ENCODE peak calls at places on chromosomes 13 and 19, in eight cellular contexts. L is heart left ventricle, K is uterus, M is adrenal gland, D is mucosa of descending colon, C is endothelial cell of umbilical vein, G is stomach, B is heart right ventricle. R is an unnamed sample. For H3K4me1, the result is how much of the 10 kb centered on the place peaks cover.

GRCh38 chr19:51246153-51246552 is 4.7 kb upstream of the SIGLECL1 start:
- DNase-seq in K (no peak), M (peak), C (no peak), D (no peak), G (no peak), L (no peak), B (no peak), R (peak)

GRCh38 chr19:48548253-48548911 is 3.6 kb upstream of the SULT2B1 start:
- DNase-seq in M (no peak), G (no peak), B (no peak), K (no peak), D (no peak), L (no peak), C (no peak), R (no peak)

GRCh38 chr19:48341006-48341405 is 15.7 kb downstream of the EMP3 start:
- DNase-seq in L (no peak), K (no peak), B (no peak), C (no peak), D (no peak), G (no peak), M (peak), R (no peak)

GRCh38 chr13:20221772-20222171 is 10.3 kb downstream of the GJB6 start:
- DNase-seq in K (no peak), M (no peak), L (no peak), D (no peak), G (no peak), B (no peak), C (no peak), R (peak)

GRCh38 chr19:13024958-13025653 is 29.8 kb downstream of the NFIX start:
- DNase-seq in C (peak), B (no peak), M (peak), K (no peak), D (peak), L (no peak), G (no peak), R (no peak)

GRCh38 chr13:37014609-37015008 is 14.0 kb downstream of the EXOSC8 start:
- DNase-seq in B (no peak), D (no peak), G (no peak), M (no peak), C (no peak), K (no peak), L (no peak), R (no peak)

GRCh38 chr13:62320731-62321130 is 905.1 kb upstream of the PCDH20 start:
- DNase-seq in M (no peak), K (no peak), D (no peak), C (no peak), B (no peak), G (no peak), L (no peak), R (no peak)

GRCh38 chr19:3586124-3586626 is 897 bp downstream of the GIPC3 start:
- DNase-seq in D (no peak), K (no peak), M (no peak), G (no peak), B (no peak), L (no peak), C (no peak), R (peak)

GRCh38 chr13:41955605-41956004 is 5.3 kb downstream of the VWA8 start:
- DNase-seq in D (no peak), L (no peak), B (no peak), G (no peak), M (no peak), K (no peak), C (no peak), R (no peak)

GRCh38 chr13:37179646-37180045 is 74.2 kb upstream of the CSNK1A1L start:
- DNase-seq in D (no peak), G (no peak), B (no peak), K (no peak), C (peak), L (no peak), M (no peak), R (no peak)

GRCh38 chr19:5955638-5955935 is 22.4 kb downstream of the RANBP3 start:
- DNase-seq in D (no peak), B (no peak), K (no peak), L (peak), C (no peak), M (no peak), G (no peak), R (peak)

GRCh38 chr13:28792992-28793391 is 27.1 kb upstream of the MTUS2 start:
- DNase-seq in B (no peak), K (no peak), D (no peak), L (no peak), M (no peak), G (no peak), C (no peak), R (peak)

GRCh38 chr19:3693030-3693925 is 7.0 kb downstream of the PIP5K1C start:
- DNase-seq in D (no peak), L (no peak), K (no peak), M (no peak), G (no peak), C (no peak), B (no peak), R (no peak)

GRCh38 chr13:80314711-80315505 is 26.0 kb downstream of the SPRY2 start:
- DNase-seq in L (no peak), G (no peak), K (no peak), D (no peak), C (no peak), B (no peak), M (no peak), R (no peak)

GRCh38 chr13:32426191-32426980 is 1.5 kb downstream of the N4BP2L1 start:
- DNase-seq in K (no peak), C (no peak), G (no peak), M (peak), D (no peak), L (no peak), B (no peak), R (no peak)

GRCh38 chr13:75145926-75146325 is 336.0 kb downstream of the TBC1D4 start:
- DNase-seq in G (no peak), D (no peak), M (no peak), B (no peak), C (no peak), K (no peak), L (no peak), R (no peak)

GRCh38 chr19:52516191-52516590 is 11.3 kb upstream of the ZNF808 start:
- DNase-seq in L (no peak), C (no peak), B (no peak), G (no peak), M (no peak), D (no peak), K (no peak), R (no peak)

GRCh38 chr19:23996549-23996948 is 81.9 kb downstream of the ZNF726 start:
- DNase-seq in C (no peak), D (no peak), K (no peak), G (no peak), M (no peak), B (no peak), L (no peak), R (no peak)

GRCh38 chr13:35978607-35979316 is 152.4 kb downstream of the DCLK1 start:
- DNase-seq in B (no peak), K (peak), D (no peak), L (no peak), M (peak), C (peak), G (no peak), R (peak)

GRCh38 chr13:73835138-73835721 is 299.0 kb downstream of the KLF12 start:
- DNase-seq in G (no peak), D (no peak), C (peak), K (no peak), M (no peak), B (no peak), L (no peak), R (peak)

GRCh38 chr13:51682691-51683090 is 98.4 kb downstream of the WDFY2 start:
- DNase-seq in M (no peak), D (no peak), L (no peak), G (no peak), K (no peak), C (no peak), B (no peak), R (no peak)

GRCh38 chr19:53091413-53091812 is 11.8 kb downstream of the ZNF160 start:
- DNase-seq in G (no peak), K (no peak), D (no peak), C (no peak), M (no peak), L (no peak), B (no peak), R (no peak)

GRCh38 chr13:113049521-113049941 is 56.1 kb upstream of the F7 start:
- DNase-seq in G (no peak), C (no peak), M (no peak), L (peak), K (no peak), D (peak), B (peak), R (no peak)

GRCh38 chr13:28429685-28430290 is 65.1 kb downstream of the FLT1 start:
- DNase-seq in C (no peak), K (no peak), M (no peak), L (no peak), G (no peak), D (no peak), B (no peak), R (no peak)

GRCh38 chr19:31232871-31233270 is 116.4 kb downstream of the TSHZ3 start:
- DNase-seq in B (no peak), L (no peak), G (no peak), C (no peak), D (no peak), M (no peak), K (no peak), R (no peak)

GRCh38 chr19:56837892-56838679 is 2.4 kb downstream of the PEG3 start:
- DNase-seq in L (peak), D (peak), B (peak), K (peak), C (no peak), G (no peak), M (peak), R (peak)

GRCh38 chr19:29062486-29063435 is 150.2 kb downstream of the UQCRFS1 start:
- DNase-seq in K (no peak), C (no peak), M (no peak), B (no peak), L (no peak), G (no peak), D (no peak), R (no peak)

GRCh38 chr19:17234911-17235617 is 9.0 kb downstream of the OCEL1 start:
- DNase-seq in G (peak), D (peak), L (peak), C (peak), K (peak), M (peak), B (peak), R (peak)

GRCh38 chr19:9969688-9969975 is 33.3 kb upstream of the OLFM2 start:
- DNase-seq in M (no peak), C (no peak), L (no peak), K (no peak), B (no peak), D (no peak), G (no peak), R (no peak)

GRCh38 chr19:48499352-48500090 is 12.1 kb downstream of the LMTK3 start:
- DNase-seq in C (no peak), B (no peak), L (no peak), M (no peak), G (no peak), K (no peak), D (no peak), R (no peak)

GRCh38 chr13:58134012-58134411 is 502.5 kb downstream of the PCDH17 start:
- DNase-seq in M (no peak), B (no peak), K (no peak), G (no peak), C (no peak), D (no peak), L (no peak), R (no peak)

GRCh38 chr19:48703316-48703715 is 7.5 kb downstream of the FUT2 start:
- DNase-seq in C (no peak), D (no peak), L (no peak), B (no peak), M (no peak), K (no peak), G (no peak), R (no peak)

GRCh38 chr13:26019241-26019640 is 32.6 kb downstream of the SHISA2 start:
- DNase-seq in L (no peak), B (no peak), K (no peak), D (no peak), C (peak), G (no peak), M (no peak), R (no peak)

GRCh38 chr13:71412231-71412630 is 454.8 kb downstream of the DACH1 start:
- DNase-seq in M (no peak), C (no peak), K (no peak), G (no peak), D (no peak), B (no peak), L (no peak), R (no peak)

GRCh38 chr13:110304256-110304655 is 2.7 kb downstream of the COL4A1 start:
- DNase-seq in G (no peak), C (no peak), B (no peak), D (no peak), L (no peak), K (peak), M (no peak), R (no peak)

GRCh38 chr13:50676602-50677001 is 166.9 kb downstream of the DLEU7 start:
- DNase-seq in D (no peak), K (no peak), L (no peak), G (no peak), M (peak), C (peak), B (no peak), R (peak)

GRCh38 chr13:44573071-44573470 is 3.1 kb downstream of the TSC22D1 start:
- DNase-seq in D (no peak), M (no peak), G (no peak), K (no peak), L (no peak), B (no peak), C (no peak), R (no peak)

DNA sequence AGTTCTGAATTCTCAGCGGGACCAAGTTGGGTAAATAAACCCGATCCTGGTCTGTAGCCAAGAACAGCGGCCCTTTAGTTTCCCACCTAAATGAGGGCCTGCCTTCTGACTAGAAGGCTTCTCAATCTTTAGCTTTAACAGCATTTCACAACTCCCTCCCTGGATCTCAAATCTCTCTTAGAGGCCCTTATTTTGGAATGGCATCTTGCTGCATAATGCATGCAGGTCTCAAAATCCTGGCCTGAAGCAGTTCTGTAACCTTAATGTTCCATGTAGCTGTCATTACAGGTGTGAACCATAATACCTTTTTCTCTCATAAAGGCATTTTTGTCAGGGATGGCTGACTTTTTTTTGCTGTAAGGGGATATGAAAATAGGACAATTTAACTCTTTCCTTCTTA is 29.5 kb downstream of the ZNF90 start:
- DNase-seq in D (no peak), C (no peak), L (no peak), G (no peak), B (no peak), M (no peak), K (no peak), R (no peak)
- H3K4me3 ChIP-seq in D (no peak), C (no peak), L (no peak), G (no peak), B (no peak), M (no peak), K (no peak), R (no peak)

GRCh38 chr13:94114166-94114565 is 365.3 kb downstream of the DCT start:
- DNase-seq in L (no peak), D (no peak), M (no peak), B (no peak), G (no peak), C (no peak), K (no peak), R (no peak)

GRCh38 chr13:94112227-94112626 is 367.3 kb downstream of the DCT start:
- DNase-seq in D (no peak), B (no peak), M (no peak), C (no peak), G (no peak), K (no peak), L (peak), R (peak)

GRCh38 chr13:94110011-94110410 is 369.5 kb downstream of the DCT start:
- DNase-seq in B (no peak), D (no peak), K (no peak), C (no peak), M (no peak), G (no peak), L (no peak), R (no peak)

GRCh38 chr13:94115054-94115453 is 364.4 kb downstream of the DCT start:
- DNase-seq in M (no peak), K (no peak), L (no peak), G (no peak), D (no peak), C (no peak), B (no peak), R (no peak)

DNA sequence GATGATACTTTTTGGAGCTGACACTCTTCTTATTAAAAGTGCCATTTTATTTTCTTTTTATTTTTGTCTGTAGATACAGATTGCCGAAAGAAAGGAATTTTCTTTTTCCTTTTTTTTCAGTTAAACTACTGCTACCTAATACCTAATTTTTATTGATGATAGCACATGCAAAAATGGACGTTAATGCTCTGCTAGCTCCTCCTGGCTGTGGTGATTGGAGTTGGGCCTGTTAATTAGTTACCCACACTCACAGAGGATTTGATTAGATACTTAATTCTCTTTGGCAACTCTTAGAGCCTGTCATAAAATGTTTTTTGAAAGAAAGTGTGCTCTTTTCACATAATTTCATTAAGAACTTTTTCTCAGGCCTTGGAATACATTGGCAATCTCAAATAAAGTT is 366.8 kb downstream of the DCT start:
- DNase-seq in G (no peak), L (no peak), B (no peak), K (no peak), C (no peak), M (no peak), D (no peak), R (no peak)
- TF ChIP-seq CTCF in G (no peak), L (no peak), B (no peak), K (no peak), C (no peak), M (no peak), D (no peak), R (no peak)

GRCh38 chr19:39428309-39429112 is 7.2 kb downstream of the RPS16 start:
- DNase-seq in L (peak), B (peak), K (peak), C (peak), G (peak), D (peak), M (peak), R (peak)
- H3K4me1 ChIP-seq in L (under half), B (under half), K (under half), C (under half), G (under half), D (under half), M (under half), R (under half)

GRCh38 chr19:49814010-49814409 is 918 bp upstream of the FUZ start:
- DNase-seq in L (no peak), M (no peak), K (no peak), G (no peak), B (no peak), C (no peak), D (no peak), R (no peak)
- H3K4me3 ChIP-seq in L (peak), M (peak), K (peak), G (no peak), B (peak), C (peak), D (no peak), R (peak)

GRCh38 chr19:35090795-35091214 is 24.8 kb upstream of the FXYD3 start:
- DNase-seq in L (no peak), G (peak), B (no peak), M (no peak), C (no peak), D (no peak), K (no peak), R (no peak)
- TF ChIP-seq CTCF in L (no peak), G (peak), B (no peak), M (no peak), C (no peak), D (no peak), K (no peak), R (no peak)

GRCh38 chr19:2538096-2538757 is 62.3 kb downstream of the GADD45B start:
- DNase-seq in K (no peak), D (peak), M (no peak), L (no peak), C (no peak), G (no peak), B (no peak), R (no peak)

GRCh38 chr19:2542341-2543069 is 66.6 kb downstream of the GADD45B start:
- DNase-seq in D (peak), G (no peak), M (peak), B (no peak), L (no peak), K (no peak), C (peak), R (peak)

GRCh38 chr19:2543463-2544442 is 67.8 kb downstream of the GADD45B start:
- DNase-seq in G (peak), B (peak), K (peak), D (peak), L (peak), C (peak), M (peak), R (peak)

GRCh38 chr19:2540251-2540645 is 64.3 kb downstream of the GADD45B start:
- DNase-seq in B (no peak), K (no peak), L (no peak), G (no peak), C (no peak), M (no peak), D (no peak), R (no peak)

GRCh38 chr19:2540646-2541454 is 64.9 kb downstream of the GADD45B start:
- DNase-seq in B (peak), C (peak), M (peak), L (peak), G (peak), K (peak), D (peak), R (peak)
- H3K4me1 ChIP-seq in B (under half), C (under half), M (half or more), L (half or more), G (half or more), K (under half), D (under half), R (under half)

GRCh38 chr13:102697929-102698648 is 3.2 kb upstream of the METTL21C start:
- DNase-seq in G (no peak), K (no peak), L (no peak), M (no peak), B (no peak), D (no peak), C (no peak), R (no peak)

GRCh38 chr13:102697264-102697663 is 2.4 kb upstream of the METTL21C start:
- DNase-seq in L (no peak), K (no peak), D (no peak), C (no peak), B (no peak), M (no peak), G (no peak), R (no peak)

GRCh38 chr13:102699419-102699961 is 4.6 kb upstream of the METTL21C start:
- DNase-seq in G (no peak), D (no peak), K (no peak), L (no peak), B (no peak), C (no peak), M (no peak), R (no peak)

GRCh38 chr13:102700088-102701031 is 5.5 kb upstream of the METTL21C start:
- DNase-seq in G (no peak), M (no peak), C (no peak), B (no peak), D (no peak), K (peak), L (no peak), R (peak)

DNA sequence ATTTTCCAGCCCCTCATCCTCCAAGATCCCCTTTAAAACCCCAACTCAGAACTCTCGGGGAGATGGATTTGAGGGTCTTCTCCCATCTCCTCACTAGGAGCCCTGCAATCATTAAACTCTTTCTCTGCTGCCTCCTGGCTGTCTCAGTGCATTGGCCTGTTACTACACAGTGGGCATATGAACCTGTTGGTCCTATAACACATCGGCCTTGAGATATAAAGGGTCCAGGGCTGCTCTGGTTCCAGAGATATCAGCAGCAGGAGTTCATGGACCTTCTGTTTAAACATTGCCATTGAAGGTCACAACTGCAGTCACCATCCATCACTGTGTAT is 3.8 kb upstream of the METTL21C start:
- DNase-seq in B (no peak), M (no peak), G (no peak), C (no peak), D (no peak), L (no peak), K (no peak), R (no peak)
- H3K4me3 ChIP-seq in B (no peak), M (no peak), G (no peak), C (no peak), D (no peak), L (no peak), K (no peak), R (no peak)